ENCODE peak calls at places on chromosome 10, in five cellular contexts. One of them, this sample, is unnamed.

GRCh38 chr10:945778-946177 is 14.3 kb upstream of the LARP4B start:
- DNase-seq in mesenchymal stem cell: no peak
- DNase-seq in neuronal stem cell: no peak
- DNase-seq in IMR-90: no peak
- DNase-seq in H1: no peak
- DNase-seq in this sample: no peak

GRCh38 chr10:6202684-6203330 is at the start of gene PFKFB3:
- DNase-seq in mesenchymal stem cell: peak
- DNase-seq in IMR-90: peak
- DNase-seq in neuronal stem cell: peak
- DNase-seq in H1: peak
- DNase-seq in this sample: peak

GRCh38 chr10:57418476-57418875 is 849.2 kb downstream of the IPMK start:
- DNase-seq in H1: no peak
- DNase-seq in neuronal stem cell: no peak
- DNase-seq in IMR-90: no peak
- DNase-seq in mesenchymal stem cell: no peak
- DNase-seq in this sample: no peak

GRCh38 chr10:11793762-11794479 is 29.2 kb upstream of the PROSER2 start:
- DNase-seq in mesenchymal stem cell: peak
- DNase-seq in neuronal stem cell: no peak
- DNase-seq in H1: no peak
- DNase-seq in IMR-90: peak
- DNase-seq in this sample: peak

GRCh38 chr10:96448021-96448457 is 65.7 kb downstream of the TLL2 start:
- DNase-seq in mesenchymal stem cell: no peak
- DNase-seq in IMR-90: no peak
- DNase-seq in H1: no peak
- DNase-seq in neuronal stem cell: no peak
- DNase-seq in this sample: peak

GRCh38 chr10:88974446-88975376 is 15.9 kb upstream of the FAS start:
- DNase-seq in neuronal stem cell: no peak
- DNase-seq in IMR-90: peak
- DNase-seq in mesenchymal stem cell: peak
- DNase-seq in H1: no peak
- DNase-seq in this sample: peak

GRCh38 chr10:17250736-17251135 is 22.7 kb downstream of the VIM start:
- DNase-seq in mesenchymal stem cell: peak
- DNase-seq in IMR-90: no peak
- DNase-seq in H1: no peak
- DNase-seq in neuronal stem cell: no peak
- DNase-seq in this sample: no peak

GRCh38 chr10:82440775-82441174 is 565.8 kb downstream of the NRG3 start:
- DNase-seq in mesenchymal stem cell: no peak
- DNase-seq in H1: no peak
- DNase-seq in neuronal stem cell: no peak
- DNase-seq in IMR-90: no peak
- DNase-seq in this sample: no peak

GRCh38 chr10:127044191-127044590 is 139.0 kb downstream of the DOCK1 start:
- DNase-seq in H1: no peak
- DNase-seq in IMR-90: no peak
- DNase-seq in neuronal stem cell: no peak
- DNase-seq in mesenchymal stem cell: no peak
- DNase-seq in this sample: peak

GRCh38 chr10:14751576-14752330 is 22.9 kb downstream of the FAM107B start:
- DNase-seq in IMR-90: peak
- DNase-seq in neuronal stem cell: no peak
- DNase-seq in mesenchymal stem cell: peak
- DNase-seq in H1: no peak
- DNase-seq in this sample: no peak

GRCh38 chr10:14749051-14749809 is 25.5 kb downstream of the FAM107B start:
- DNase-seq in IMR-90: no peak
- DNase-seq in H1: no peak
- DNase-seq in mesenchymal stem cell: no peak
- DNase-seq in neuronal stem cell: no peak
- DNase-seq in this sample: no peak

GRCh38 chr10:14748471-14748870 is 26.2 kb downstream of the FAM107B start:
- DNase-seq in mesenchymal stem cell: no peak
- DNase-seq in IMR-90: no peak
- DNase-seq in H1: no peak
- DNase-seq in neuronal stem cell: no peak
- DNase-seq in this sample: peak

GRCh38 chr10:14750900-14751575 is 23.7 kb downstream of the FAM107B start:
- DNase-seq in neuronal stem cell: no peak
- DNase-seq in mesenchymal stem cell: no peak
- DNase-seq in IMR-90: no peak
- DNase-seq in H1: no peak
- DNase-seq in this sample: no peak
- H4K91ac ChIP-seq in neuronal stem cell: no peak
- H4K91ac ChIP-seq in mesenchymal stem cell: no peak
- H4K91ac ChIP-seq in IMR-90: no peak
- H4K91ac ChIP-seq in H1: no peak
- H4K91ac ChIP-seq in this sample: no peak

GRCh38 chr10:60943372-60944158 is 420 bp downstream of the RHOBTB1 start:
- DNase-seq in H1: peak
- DNase-seq in mesenchymal stem cell: peak
- DNase-seq in IMR-90: peak
- DNase-seq in neuronal stem cell: peak
- DNase-seq in this sample: peak
- H3K18ac ChIP-seq in H1: peak
- H3K18ac ChIP-seq in mesenchymal stem cell: peak
- H3K18ac ChIP-seq in IMR-90: peak
- H3K18ac ChIP-seq in neuronal stem cell: peak
- H3K18ac ChIP-seq in this sample: peak

GRCh38 chr10:116845823-116846222 is 3.5 kb upstream of the ENO4 start:
- DNase-seq in IMR-90: no peak
- DNase-seq in mesenchymal stem cell: no peak
- DNase-seq in H1: no peak
- DNase-seq in neuronal stem cell: no peak
- DNase-seq in this sample: no peak
- H3K4me3 ChIP-seq in IMR-90: no peak
- H3K4me3 ChIP-seq in mesenchymal stem cell: no peak
- H3K4me3 ChIP-seq in H1: no peak
- H3K4me3 ChIP-seq in neuronal stem cell: no peak
- H3K4me3 ChIP-seq in this sample: no peak

DNA sequence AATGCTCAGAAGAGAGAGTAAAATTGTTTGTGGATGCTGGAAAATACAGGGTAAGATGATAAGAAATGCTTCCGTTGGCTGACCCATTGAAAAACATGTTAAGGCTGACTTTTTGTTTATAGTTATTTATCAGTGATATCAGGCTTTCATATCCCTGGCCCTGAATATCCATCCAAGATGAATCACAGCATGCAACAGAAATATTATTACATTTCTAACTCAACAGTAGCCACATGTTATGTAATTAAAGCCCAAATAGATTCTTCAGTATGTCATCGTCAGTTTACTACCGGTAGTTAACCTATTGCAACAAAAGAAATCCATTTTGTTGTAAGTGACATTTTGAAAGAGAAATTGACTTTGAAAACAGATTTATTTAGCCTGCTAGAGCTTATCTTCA is 354.1 kb upstream of the CELF2 start:
- DNase-seq in mesenchymal stem cell: peak
- DNase-seq in neuronal stem cell: no peak
- DNase-seq in IMR-90: no peak
- DNase-seq in H1: no peak
- DNase-seq in this sample: no peak
- H4K91ac ChIP-seq in mesenchymal stem cell: no peak
- H4K91ac ChIP-seq in neuronal stem cell: no peak
- H4K91ac ChIP-seq in IMR-90: no peak
- H4K91ac ChIP-seq in H1: no peak
- H4K91ac ChIP-seq in this sample: no peak

DNA sequence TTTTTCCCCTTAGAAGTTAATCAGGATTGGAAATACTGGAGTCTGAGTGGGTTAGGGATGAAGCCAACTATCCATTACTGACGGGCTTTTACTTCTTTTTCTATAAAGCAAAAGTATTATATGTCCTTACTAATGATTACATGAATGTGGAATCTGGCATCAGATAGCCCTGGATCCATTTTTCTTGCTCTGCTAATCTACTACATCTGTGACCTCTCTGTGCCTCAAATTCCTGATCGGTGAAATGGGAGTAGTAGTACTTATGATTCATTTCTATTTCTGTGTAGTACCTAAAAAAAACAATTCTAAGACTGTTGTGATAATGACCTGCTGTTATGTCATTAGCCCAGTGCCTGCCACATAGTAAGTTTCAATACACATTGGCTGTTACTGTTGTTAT is 621.6 kb downstream of the SORCS3 start:
- DNase-seq in neuronal stem cell: no peak
- DNase-seq in IMR-90: no peak
- DNase-seq in mesenchymal stem cell: no peak
- DNase-seq in H1: no peak
- DNase-seq in this sample: no peak
- H3K18ac ChIP-seq in neuronal stem cell: no peak
- H3K18ac ChIP-seq in IMR-90: no peak
- H3K18ac ChIP-seq in mesenchymal stem cell: no peak
- H3K18ac ChIP-seq in H1: no peak
- H3K18ac ChIP-seq in this sample: no peak

DNA sequence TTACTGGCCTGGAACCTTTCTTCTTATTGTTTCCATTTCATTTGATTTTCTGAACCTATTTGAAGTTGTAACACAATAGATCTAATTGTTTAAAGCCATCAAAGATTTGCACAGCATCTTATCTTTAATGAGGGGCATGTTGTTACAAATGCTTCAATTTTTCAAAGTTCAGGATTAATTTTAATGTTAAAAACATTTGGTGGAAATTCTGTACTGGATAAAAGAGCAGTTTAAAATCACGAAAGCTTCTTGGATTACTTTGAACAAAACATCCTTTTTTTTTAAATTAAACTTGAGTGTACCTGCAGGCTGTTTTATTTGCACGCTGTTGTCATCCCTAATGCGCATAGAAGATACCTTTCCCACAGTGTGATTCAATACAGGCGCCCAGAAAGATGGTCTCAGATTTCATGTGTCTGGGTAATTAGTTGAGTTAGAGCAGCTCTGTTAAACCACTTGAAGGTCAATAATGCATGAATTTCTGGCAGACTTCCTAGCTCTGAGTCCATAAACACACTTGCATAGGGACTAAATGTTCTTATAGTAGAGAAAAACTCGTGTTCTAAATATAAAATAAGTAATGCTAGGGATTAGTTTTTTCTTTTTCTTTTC is 29.3 kb upstream of the DDX50 start:
- DNase-seq in H1: no peak
- DNase-seq in IMR-90: peak
- DNase-seq in mesenchymal stem cell: peak
- DNase-seq in neuronal stem cell: peak
- DNase-seq in this sample: no peak
- H3K4me3 ChIP-seq in H1: peak
- H3K4me3 ChIP-seq in IMR-90: no peak
- H3K4me3 ChIP-seq in mesenchymal stem cell: no peak
- H3K4me3 ChIP-seq in neuronal stem cell: no peak
- H3K4me3 ChIP-seq in this sample: no peak

GRCh38 chr10:131094406-131095108 is 217.0 kb downstream of the TCERG1L start:
- DNase-seq in neuronal stem cell: no peak
- DNase-seq in mesenchymal stem cell: no peak
- DNase-seq in IMR-90: no peak
- DNase-seq in H1: no peak
- DNase-seq in this sample: peak
- H4K91ac ChIP-seq in neuronal stem cell: no peak
- H4K91ac ChIP-seq in mesenchymal stem cell: no peak
- H4K91ac ChIP-seq in IMR-90: no peak
- H4K91ac ChIP-seq in H1: peak
- H4K91ac ChIP-seq in this sample: peak